ENCODE peak calls at places on chromosomes 13 and 19, in seven cellular contexts. One of them, this sample, is unnamed.

GRCh38 chr19:2590630-2591399 is 111.7 kb downstream of the GNG7 start:
- DNase-seq in GM23338: no peak
- DNase-seq in kidney epithelial cell: no peak
- DNase-seq in stimulated activated naive CD8-positive, alpha-beta T cell treated with anti-CD3 and anti-CD28 coated beads, Interleukin-15, amount 100 ng/mL, for 72 hours: no peak
- DNase-seq in GM12892: no peak
- DNase-seq in colonic mucosa: no peak
- DNase-seq in ovary: peak; percentile 5
- DNase-seq in this sample: no peak

GRCh38 chr19:51002542-51003311 is 1.3 kb upstream of the KLK8 start:
- DNase-seq in GM12892: no peak
- DNase-seq in colonic mucosa: peak; percentile 37
- DNase-seq in GM23338: peak; percentile 99
- DNase-seq in ovary: no peak
- DNase-seq in kidney epithelial cell: no peak
- DNase-seq in stimulated activated naive CD8-positive, alpha-beta T cell treated with anti-CD3 and anti-CD28 coated beads, Interleukin-15, amount 100 ng/mL, for 72 hours: peak; percentile 29
- DNase-seq in this sample: no peak

GRCh38 chr19:32257326-32258073 is 87.9 kb upstream of the ZNF507 start:
- DNase-seq in stimulated activated naive CD8-positive, alpha-beta T cell treated with anti-CD3 and anti-CD28 coated beads, Interleukin-15, amount 100 ng/mL, for 72 hours: no peak
- DNase-seq in kidney epithelial cell: no peak
- DNase-seq in GM23338: no peak
- DNase-seq in GM12892: no peak
- DNase-seq in ovary: no peak
- DNase-seq in colonic mucosa: no peak
- DNase-seq in this sample: no peak

GRCh38 chr19:13023666-13024065 is 28.4 kb downstream of the NFIX start:
- DNase-seq in GM23338: no peak
- DNase-seq in stimulated activated naive CD8-positive, alpha-beta T cell treated with anti-CD3 and anti-CD28 coated beads, Interleukin-15, amount 100 ng/mL, for 72 hours: no peak
- DNase-seq in GM12892: no peak
- DNase-seq in colonic mucosa: no peak
- DNase-seq in kidney epithelial cell: no peak
- DNase-seq in ovary: no peak
- DNase-seq in this sample: no peak

GRCh38 chr13:28337196-28338045 is 157.5 kb downstream of the FLT1 start:
- DNase-seq in ovary: no peak
- DNase-seq in colonic mucosa: no peak
- DNase-seq in stimulated activated naive CD8-positive, alpha-beta T cell treated with anti-CD3 and anti-CD28 coated beads, Interleukin-15, amount 100 ng/mL, for 72 hours: no peak
- DNase-seq in GM23338: no peak
- DNase-seq in kidney epithelial cell: no peak
- DNase-seq in GM12892: no peak
- DNase-seq in this sample: no peak

GRCh38 chr19:50173144-50173543 is 10.1 kb upstream of the IZUMO2 start:
- DNase-seq in stimulated activated naive CD8-positive, alpha-beta T cell treated with anti-CD3 and anti-CD28 coated beads, Interleukin-15, amount 100 ng/mL, for 72 hours: no peak
- DNase-seq in colonic mucosa: peak; percentile 85
- DNase-seq in GM12892: no peak
- DNase-seq in ovary: no peak
- DNase-seq in GM23338: no peak
- DNase-seq in kidney epithelial cell: no peak
- DNase-seq in this sample: no peak

GRCh38 chr13:66849706-66850105 is 380.4 kb downstream of the PCDH9 start:
- DNase-seq in colonic mucosa: no peak
- DNase-seq in stimulated activated naive CD8-positive, alpha-beta T cell treated with anti-CD3 and anti-CD28 coated beads, Interleukin-15, amount 100 ng/mL, for 72 hours: no peak
- DNase-seq in GM12892: no peak
- DNase-seq in GM23338: peak; percentile 50
- DNase-seq in kidney epithelial cell: no peak
- DNase-seq in ovary: no peak
- DNase-seq in this sample: no peak

GRCh38 chr19:32397736-32398135 is 7.8 kb upstream of the DPY19L3 start:
- DNase-seq in colonic mucosa: no peak
- DNase-seq in GM12892: no peak
- DNase-seq in kidney epithelial cell: peak; percentile 56
- DNase-seq in GM23338: no peak
- DNase-seq in ovary: no peak
- DNase-seq in stimulated activated naive CD8-positive, alpha-beta T cell treated with anti-CD3 and anti-CD28 coated beads, Interleukin-15, amount 100 ng/mL, for 72 hours: no peak
- DNase-seq in this sample: no peak

GRCh38 chr19:55156202-55157063 is 1.1 kb downstream of the TNNI3 start:
- DNase-seq in stimulated activated naive CD8-positive, alpha-beta T cell treated with anti-CD3 and anti-CD28 coated beads, Interleukin-15, amount 100 ng/mL, for 72 hours: peak; percentile 45
- DNase-seq in GM12892: peak; percentile 70
- DNase-seq in GM23338: peak; percentile 99
- DNase-seq in kidney epithelial cell: no peak
- DNase-seq in ovary: no peak
- DNase-seq in colonic mucosa: peak; percentile 91
- DNase-seq in this sample: no peak